ENCODE peak calls at places on chromosomes 3 and 15, in eight cellular contexts. C, L, B, Q, D, H, J and E are unnamed samples.

GRCh38 chr3:19937459-19938362 is 3.7 kb upstream of the EFHB start:
- DNase-seq in C (no peak), L (peak), B (no peak), Q (no peak), D (no peak), H (no peak), J (peak), E (no peak)

GRCh38 chr3:162799910-162800309 is 1303.3 kb downstream of the OTOL1 start:
- DNase-seq in C (no peak), L (no peak), B (no peak), Q (no peak), D (no peak), H (no peak), J (no peak), E (no peak)

GRCh38 chr15:35078221-35078915 is 6.7 kb downstream of the NANOGP8 start:
- DNase-seq in C (no peak), L (peak), B (peak), Q (peak), D (no peak), H (peak), J (peak), E (no peak)

GRCh38 chr15:80551348-80551747 is 143.8 kb upstream of the ABHD17C start:
- DNase-seq in C (no peak), L (no peak), B (no peak), Q (no peak), D (no peak), H (no peak), J (no peak), E (no peak)

GRCh38 chr3:111733856-111734255 is 125.2 kb upstream of the PHLDB2 start:
- DNase-seq in C (no peak), L (no peak), B (no peak), Q (no peak), D (no peak), H (no peak), J (no peak), E (no peak)

GRCh38 chr3:12743583-12743982 is 15.5 kb downstream of the TMEM40 start:
- DNase-seq in C (no peak), L (no peak), B (no peak), Q (no peak), D (no peak), H (no peak), J (no peak), E (no peak)

GRCh38 chr15:82697735-82698407 is 11.8 kb downstream of the AP3B2 start:
- DNase-seq in C (no peak), L (no peak), B (no peak), Q (no peak), D (peak), H (no peak), J (no peak), E (no peak)

GRCh38 chr15:32733276-32733675 is 15.5 kb downstream of the GREM1 start:
- DNase-seq in C (no peak), L (peak), B (no peak), Q (no peak), D (no peak), H (no peak), J (no peak), E (no peak)

GRCh38 chr3:197600796-197601565 is 45.2 kb upstream of the BDH1 start:
- DNase-seq in C (no peak), L (peak), B (no peak), Q (no peak), D (no peak), H (no peak), J (peak), E (no peak)

GRCh38 chr15:101126618-101127502 is 125.0 kb downstream of the CHSY1 start:
- DNase-seq in C (no peak), L (peak), B (no peak), Q (peak), D (no peak), H (peak), J (no peak), E (no peak)

DNA sequence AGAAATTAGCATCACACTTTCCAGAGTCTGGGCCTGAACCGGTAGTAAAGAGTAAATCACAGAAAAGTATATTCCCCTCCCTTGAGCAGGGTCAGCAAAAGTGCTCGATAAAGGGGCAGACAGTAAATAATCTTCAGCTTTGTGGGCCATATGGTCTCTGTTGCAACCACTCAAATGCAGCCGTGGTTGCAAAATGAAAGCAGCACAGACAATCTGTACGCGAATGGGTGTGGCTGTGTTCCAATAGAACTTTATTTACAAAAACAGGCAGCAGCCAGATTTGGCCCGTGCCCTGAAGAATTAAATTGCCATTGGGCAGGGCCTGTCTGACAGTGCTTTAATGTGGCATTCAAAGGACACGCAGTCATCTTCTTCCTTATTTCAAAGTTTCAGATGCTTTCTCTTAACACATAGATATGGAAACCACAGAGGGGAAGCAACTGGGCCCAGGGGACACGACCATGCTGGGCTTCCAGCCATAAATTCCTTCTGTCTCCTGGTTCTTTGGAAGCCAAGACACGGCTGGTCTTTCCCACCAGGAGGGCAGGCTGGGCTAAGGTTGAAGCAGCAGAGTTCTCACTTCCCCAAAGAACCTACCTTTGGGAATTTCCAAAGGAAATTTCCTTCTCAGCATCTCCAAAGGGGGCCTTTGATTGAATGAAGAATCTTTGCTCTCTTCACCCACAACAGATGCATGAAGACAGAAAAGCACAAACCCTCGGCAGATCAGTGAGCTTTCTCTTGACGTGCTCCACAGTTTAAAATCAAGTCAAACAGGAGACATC is 489.8 kb upstream of the PROK2 start:
- DNase-seq in C (peak), L (peak), B (peak), Q (peak), D (peak), H (peak), J (no peak), E (peak)
- H3K4me3 ChIP-seq in C (no peak), L (peak), B (no peak), Q (no peak), D (no peak), H (peak), J (no peak), E (no peak)

GRCh38 chr3:185824467-185825378 is at the start of gene IGF2BP2:
- DNase-seq in C (peak), L (peak), B (no peak), Q (no peak), D (peak), H (peak), J (peak), E (peak)

GRCh38 chr3:185822221-185822956 is 2.5 kb downstream of the IGF2BP2 start:
- DNase-seq in C (no peak), L (peak), B (no peak), Q (no peak), D (no peak), H (no peak), J (peak), E (no peak)

GRCh38 chr3:185824051-185824466 is 783 bp downstream of the IGF2BP2 start:
- DNase-seq in C (peak), L (peak), B (no peak), Q (no peak), D (peak), H (no peak), J (no peak), E (no peak)

GRCh38 chr3:185822957-185823279 is 1.9 kb downstream of the IGF2BP2 start:
- DNase-seq in C (no peak), L (no peak), B (no peak), Q (no peak), D (no peak), H (no peak), J (no peak), E (no peak)

GRCh38 chr3:185823280-185824044 is 1.4 kb downstream of the IGF2BP2 start:
- DNase-seq in C (peak), L (peak), B (no peak), Q (no peak), D (peak), H (peak), J (no peak), E (peak)
- TF ChIP-seq CTCF in C (no peak), L (peak), B (peak), Q (no peak), D (no peak), H (no peak), J (no peak), E (no peak)

GRCh38 chr15:98898122-98898521 is 109.5 kb downstream of the PGPEP1L start:
- DNase-seq in C (no peak), L (peak), B (no peak), Q (no peak), D (no peak), H (no peak), J (no peak), E (no peak)

GRCh38 chr15:98896802-98897732 is 110.5 kb downstream of the PGPEP1L start:
- DNase-seq in C (no peak), L (peak), B (peak), Q (no peak), D (no peak), H (no peak), J (peak), E (no peak)

GRCh38 chr15:98894312-98894711 is 113.3 kb downstream of the PGPEP1L start:
- DNase-seq in C (no peak), L (no peak), B (no peak), Q (no peak), D (no peak), H (no peak), J (no peak), E (no peak)

GRCh38 chr15:98893407-98893806 is 114.2 kb downstream of the PGPEP1L start:
- DNase-seq in C (no peak), L (no peak), B (no peak), Q (no peak), D (no peak), H (no peak), J (no peak), E (no peak)

GRCh38 chr15:98896002-98896721 is 111.4 kb downstream of the PGPEP1L start:
- DNase-seq in C (no peak), L (peak), B (no peak), Q (no peak), D (no peak), H (no peak), J (peak), E (no peak)
- H3K4me3 ChIP-seq in C (no peak), L (no peak), B (no peak), Q (no peak), D (no peak), H (no peak), J (no peak), E (no peak)

GRCh38 chr3:124526601-124527000 is 203.7 kb upstream of the UMPS start:
- DNase-seq in C (no peak), L (no peak), B (no peak), Q (no peak), D (no peak), H (no peak), J (no peak), E (no peak)
- TF ChIP-seq CTCF in C (no peak), L (peak), B (no peak), Q (peak), D (no peak), H (peak), J (no peak), E (no peak)

GRCh38 chr15:74839526-74840395 is 3.2 kb downstream of the ULK3 start:
- DNase-seq in C (no peak), L (no peak), B (no peak), Q (no peak), D (no peak), H (no peak), J (no peak), E (no peak)

GRCh38 chr15:74838746-74839525 is 4.0 kb downstream of the ULK3 start:
- DNase-seq in C (no peak), L (no peak), B (no peak), Q (no peak), D (no peak), H (no peak), J (no peak), E (no peak)

GRCh38 chr15:74841761-74842385 is 1.1 kb downstream of the ULK3 start:
- DNase-seq in C (no peak), L (no peak), B (no peak), Q (no peak), D (no peak), H (no peak), J (no peak), E (no peak)

GRCh38 chr15:74842581-74843444 is at the start of gene ULK3:
- DNase-seq in C (peak), L (peak), B (no peak), Q (peak), D (peak), H (peak), J (peak), E (peak)

DNA sequence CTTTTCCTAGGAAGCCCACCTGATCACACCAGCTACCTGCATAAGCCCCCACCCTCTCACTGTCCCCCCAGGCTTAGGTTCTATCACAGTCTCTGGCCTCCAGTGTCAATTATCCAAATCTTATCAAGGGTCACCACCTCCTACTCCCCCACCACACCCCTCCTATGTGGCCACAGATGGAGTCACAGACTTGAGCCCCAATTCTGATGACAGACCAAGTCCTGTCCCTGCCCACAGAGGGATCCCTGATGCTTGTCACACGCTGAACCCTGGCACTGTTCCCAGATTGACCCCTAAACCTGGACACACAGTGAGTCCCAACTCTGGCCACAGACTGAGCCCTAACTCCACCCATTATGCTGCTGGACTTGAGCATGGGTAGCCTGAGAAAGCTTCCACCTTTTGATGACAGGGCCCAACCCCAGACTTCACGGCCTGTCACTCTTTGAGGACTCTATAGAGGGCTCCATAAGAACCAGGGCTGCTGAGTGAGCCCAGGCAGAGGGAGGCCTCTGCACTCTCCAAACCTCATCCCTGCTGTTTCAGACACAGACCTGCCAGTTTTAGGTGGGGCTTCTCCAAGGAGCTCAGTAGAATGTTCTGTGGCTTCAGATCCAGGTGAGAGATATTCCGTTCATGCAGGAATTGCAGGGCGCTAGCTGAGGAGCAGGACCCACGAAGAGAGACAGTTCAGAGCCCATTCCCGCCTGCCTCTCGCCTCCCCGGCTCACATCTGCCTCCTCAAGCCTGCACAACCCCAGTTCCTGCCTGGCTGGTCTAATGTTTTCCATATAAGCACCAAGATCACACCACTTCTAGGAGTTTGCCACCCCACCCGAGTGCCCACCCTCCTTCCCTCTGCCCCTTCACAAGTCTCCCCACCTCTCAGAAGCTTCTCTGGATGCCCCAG is 1.9 kb downstream of the ULK3 start:
- DNase-seq in C (no peak), L (no peak), B (no peak), Q (no peak), D (no peak), H (no peak), J (no peak), E (no peak)
- H3K4me3 ChIP-seq in C (no peak), L (no peak), B (no peak), Q (no peak), D (no peak), H (no peak), J (no peak), E (no peak)

GRCh38 chr15:56811586-56811985 is 78.3 kb upstream of the ZNF280D start:
- DNase-seq in C (no peak), L (no peak), B (no peak), Q (no peak), D (no peak), H (no peak), J (no peak), E (no peak)
- TF ChIP-seq CTCF in C (no peak), L (no peak), B (no peak), Q (no peak), D (no peak), H (no peak), J (no peak), E (no peak)

GRCh38 chr3:123695731-123696640 is 111.1 kb upstream of the HACD2 start:
- DNase-seq in C (no peak), L (no peak), B (no peak), Q (no peak), D (no peak), H (no peak), J (no peak), E (no peak)

GRCh38 chr3:123696796-123697195 is 111.9 kb upstream of the HACD2 start:
- DNase-seq in C (no peak), L (no peak), B (no peak), Q (no peak), D (no peak), H (no peak), J (no peak), E (no peak)

GRCh38 chr3:123700791-123701712 is 116.2 kb upstream of the HACD2 start:
- DNase-seq in C (peak), L (no peak), B (no peak), Q (no peak), D (peak), H (no peak), J (no peak), E (no peak)

GRCh38 chr3:123695152-123695551 is 110.3 kb upstream of the HACD2 start:
- DNase-seq in C (no peak), L (no peak), B (no peak), Q (no peak), D (no peak), H (no peak), J (no peak), E (no peak)

GRCh38 chr3:123698813-123699212 is 114.0 kb upstream of the HACD2 start:
- DNase-seq in C (no peak), L (no peak), B (no peak), Q (no peak), D (no peak), H (no peak), J (no peak), E (no peak)
- H3K4me3 ChIP-seq in C (peak), L (no peak), B (no peak), Q (no peak), D (peak), H (no peak), J (no peak), E (no peak)

GRCh38 chr3:16908408-16908807 is 23.7 kb downstream of the PLCL2 start:
- DNase-seq in C (no peak), L (no peak), B (no peak), Q (no peak), D (no peak), H (no peak), J (no peak), E (no peak)

GRCh38 chr3:16907245-16907644 is 22.5 kb downstream of the PLCL2 start:
- DNase-seq in C (no peak), L (no peak), B (no peak), Q (no peak), D (no peak), H (no peak), J (no peak), E (no peak)

GRCh38 chr3:16908878-16909277 is 24.1 kb downstream of the PLCL2 start:
- DNase-seq in C (no peak), L (no peak), B (no peak), Q (no peak), D (no peak), H (no peak), J (no peak), E (no peak)

GRCh38 chr3:16906679-16907078 is 21.9 kb downstream of the PLCL2 start:
- DNase-seq in C (no peak), L (peak), B (no peak), Q (no peak), D (no peak), H (no peak), J (peak), E (no peak)

GRCh38 chr3:16908006-16908405 is 23.3 kb downstream of the PLCL2 start:
- DNase-seq in C (no peak), L (no peak), B (no peak), Q (no peak), D (no peak), H (no peak), J (no peak), E (no peak)
- TF ChIP-seq CTCF in C (no peak), L (no peak), B (no peak), Q (no peak), D (no peak), H (no peak), J (no peak), E (no peak)